ENCODE peak calls at places on chromosomes 5 and 9, in five cellular contexts. J, D, R, G and Q are unnamed samples.

GRCh38 chr5:43041131-43041668 is 1.1 kb upstream of the ANXA2R start:
- DNase-seq in J (no peak), D (no peak), R (no peak), G (peak), Q (peak)

GRCh38 chr9:91302831-91303230 is 58.9 kb downstream of the AUH start:
- DNase-seq in J (no peak), D (peak), R (no peak), G (peak), Q (no peak)

GRCh38 chr5:133247881-133248642 is 196.2 kb downstream of the HSPA4 start:
- DNase-seq in J (peak), D (no peak), R (no peak), G (peak), Q (peak)

GRCh38 chr5:149365418-149365817 is 7.6 kb downstream of the PCYOX1L start:
- DNase-seq in J (no peak), D (peak), R (no peak), G (no peak), Q (no peak)

GRCh38 chr5:179866241-179867078 is 7.8 kb upstream of the MRNIP start:
- DNase-seq in J (no peak), D (peak), R (peak), G (peak), Q (no peak)

GRCh38 chr9:18427691-18428090 is 46.3 kb upstream of the ADAMTSL1 start:
- DNase-seq in J (no peak), D (no peak), R (no peak), G (no peak), Q (no peak)

GRCh38 chr5:146731909-146732659 is 146.5 kb downstream of the PPP2R2B start:
- DNase-seq in J (no peak), D (peak), R (no peak), G (peak), Q (no peak)

GRCh38 chr9:5838884-5839571 is 6.1 kb upstream of the ERMP1 start:
- DNase-seq in J (no peak), D (peak), R (no peak), G (peak), Q (no peak)

GRCh38 chr5:141150215-141150992 is 547 bp downstream of the PCDHB6 start:
- DNase-seq in J (no peak), D (no peak), R (no peak), G (no peak), Q (no peak)

GRCh38 chr5:112614986-112615385 is 122.7 kb upstream of the APC start:
- DNase-seq in J (no peak), D (no peak), R (no peak), G (no peak), Q (no peak)

GRCh38 chr5:148172377-148172776 is 4.0 kb downstream of the SPINK14 start:
- DNase-seq in J (no peak), D (no peak), R (no peak), G (no peak), Q (no peak)

GRCh38 chr9:119677811-119678530 is 308.7 kb upstream of the BRINP1 start:
- DNase-seq in J (no peak), D (no peak), R (no peak), G (no peak), Q (no peak)

GRCh38 chr5:67538855-67539506 is 342.4 kb upstream of the CD180 start:
- DNase-seq in J (no peak), D (no peak), R (no peak), G (no peak), Q (no peak)

GRCh38 chr5:383621-384020 is 59.4 kb upstream of the EXOC3 start:
- DNase-seq in J (no peak), D (no peak), R (no peak), G (no peak), Q (no peak)

GRCh38 chr9:133112361-133113026 is 8.5 kb downstream of the RALGDS start:
- DNase-seq in J (no peak), D (no peak), R (peak), G (peak), Q (no peak)

GRCh38 chr5:149581192-149581861 is at the start of gene ARHGEF37:
- DNase-seq in J (peak), D (peak), R (peak), G (peak), Q (peak)

GRCh38 chr9:3810231-3810630 is 284.4 kb upstream of the RFX3 start:
- DNase-seq in J (no peak), D (no peak), R (no peak), G (peak), Q (no peak)

GRCh38 chr9:136943291-136944093 is 1.0 kb downstream of the FBXW5 start:
- DNase-seq in J (peak), D (peak), R (peak), G (peak), Q (peak)

GRCh38 chr9:121680236-121680635 is 28.8 kb downstream of the DAB2IP start:
- DNase-seq in J (peak), D (no peak), R (no peak), G (no peak), Q (no peak)

GRCh38 chr9:80796662-80797426 is 892.5 kb downstream of the TLE1 start:
- DNase-seq in J (peak), D (peak), R (peak), G (no peak), Q (peak)

GRCh38 chr9:78973906-78974305 is 597.9 kb upstream of the TLE4 start:
- DNase-seq in J (no peak), D (peak), R (no peak), G (peak), Q (no peak)

GRCh38 chr5:127031147-127031862 is 947 bp upstream of the MARCHF3 start:
- DNase-seq in J (no peak), D (no peak), R (no peak), G (peak), Q (peak)

GRCh38 chr9:134434896-134435506 is 108.7 kb downstream of the RXRA start:
- DNase-seq in J (peak), D (peak), R (peak), G (peak), Q (peak)

GRCh38 chr5:10222326-10222725 is 27.4 kb downstream of the ATPSCKMT start:
- DNase-seq in J (no peak), D (peak), R (no peak), G (no peak), Q (no peak)